ENCODE peak calls at places on chromosomes 3 and 15, in ten cellular contexts. U is neural progenitor cell, D is uterus, Z is Peyer's patch, W is tibial artery, S is cardiac muscle cell, N is left ventricle myocardium inferior, Y is PC-3, T is body of pancreas, A is A549. P is an unnamed sample.

GRCh38 chr3:100295089-100295488 is 34.3 kb downstream of the TBC1D23 start:
- DNase-seq in U (no peak), D (no peak), Z (no peak), W (no peak), S (no peak), N (no peak), Y (no peak), T (no peak), A (no peak), P (no peak)

GRCh38 chr3:35596611-35597010 is 42.7 kb upstream of the ARPP21 start:
- DNase-seq in U (peak; percentile 64), D (no peak), Z (no peak), W (no peak), S (no peak), N (no peak), Y (no peak), T (no peak), A (no peak), P (no peak)

GRCh38 chr3:99250821-99251355 is 349.4 kb upstream of the DCBLD2 start:
- DNase-seq in U (no peak), D (no peak), Z (no peak), W (peak; percentile 69), S (peak; percentile 75), N (no peak), Y (no peak), T (no peak), A (no peak), P (no peak)

GRCh38 chr3:112973325-112974177 is 1.4 kb downstream of the CD200R1 start:
- DNase-seq in U (no peak), D (no peak), Z (peak; percentile 61), W (no peak), S (no peak), N (no peak), Y (no peak), T (no peak), A (no peak), P (no peak)

GRCh38 chr3:193439423-193439822 is 60.9 kb upstream of the ATP13A5 start:
- DNase-seq in U (no peak), D (no peak), Z (no peak), W (no peak), S (no peak), N (no peak), Y (no peak), T (no peak), A (no peak), P (no peak)

GRCh38 chr3:183481582-183481981 is 53.2 kb upstream of the MCF2L2 start:
- DNase-seq in U (no peak), D (no peak), Z (peak; percentile 26), W (no peak), S (no peak), N (no peak), Y (peak; percentile 63), T (no peak), A (no peak), P (no peak)

GRCh38 chr15:74406992-74407705 is 26.6 kb downstream of the SEMA7A start:
- DNase-seq in U (peak; percentile 79), D (peak; percentile 69), Z (no peak), W (no peak), S (peak; percentile 91), N (no peak), Y (peak; percentile 90), T (no peak), A (peak; percentile 31), P (no peak)

GRCh38 chr3:143307613-143308183 is 188.1 kb downstream of the CHST2 start:
- DNase-seq in U (no peak), D (no peak), Z (peak; percentile 47), W (no peak), S (peak; percentile 77), N (no peak), Y (peak; percentile 27), T (no peak), A (peak; percentile 9), P (no peak)

GRCh38 chr3:110123929-110124328 is 786.6 kb upstream of the DPPA4 start:
- DNase-seq in U (no peak), D (no peak), Z (no peak), W (no peak), S (peak; percentile 2), N (no peak), Y (no peak), T (no peak), A (no peak), P (no peak)

GRCh38 chr15:71219646-71220045 is 104.4 kb downstream of the THSD4 start:
- DNase-seq in U (peak; percentile 20), D (no peak), Z (no peak), W (no peak), S (peak; percentile 78), N (no peak), Y (no peak), T (no peak), A (no peak), P (no peak)

GRCh38 chr3:52682016-52682415 is 3.7 kb downstream of the PBRM1 start:
- DNase-seq in U (peak; percentile 27), D (peak; percentile 27), Z (no peak), W (no peak), S (peak; percentile 84), N (no peak), Y (peak; percentile 91), T (peak; percentile 44), A (no peak), P (no peak)

GRCh38 chr3:52681610-52682009 is 4.1 kb downstream of the PBRM1 start:
- DNase-seq in U (no peak), D (no peak), Z (no peak), W (no peak), S (no peak), N (no peak), Y (no peak), T (no peak), A (no peak), P (no peak)

GRCh38 chr3:52678265-52678927 is 7.3 kb downstream of the PBRM1 start:
- DNase-seq in U (no peak), D (no peak), Z (no peak), W (no peak), S (no peak), N (no peak), Y (no peak), T (no peak), A (no peak), P (no peak)

GRCh38 chr3:52679811-52680210 is 5.9 kb downstream of the PBRM1 start:
- DNase-seq in U (no peak), D (no peak), Z (no peak), W (no peak), S (peak; percentile 66), N (no peak), Y (no peak), T (no peak), A (no peak), P (no peak)

DNA sequence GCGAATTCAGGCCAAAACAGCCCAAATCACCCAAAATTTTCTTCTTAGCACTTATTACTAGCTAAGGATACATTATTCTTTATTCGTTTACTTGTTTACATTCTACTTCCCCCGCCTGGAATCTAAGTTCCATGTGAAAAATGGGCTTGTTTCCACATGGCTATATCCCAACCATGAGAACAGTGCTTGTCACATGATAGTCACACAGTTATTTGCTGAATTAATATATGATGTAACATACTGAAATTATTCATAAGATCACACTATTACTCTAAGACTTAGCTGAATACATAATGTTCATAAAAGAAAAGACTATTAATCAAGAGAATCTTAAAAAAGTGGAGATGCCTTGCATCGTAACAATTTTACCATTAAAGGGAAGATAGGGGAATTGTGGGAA is 6.6 kb downstream of the PBRM1 start:
- DNase-seq in U (no peak), D (no peak), Z (no peak), W (no peak), S (peak; percentile 53), N (no peak), Y (no peak), T (no peak), A (no peak), P (no peak)
- H3K27ac ChIP-seq in U (no peak overlapping the region), D (no peak overlapping the region), Z (no peak overlapping the region), W (no peak overlapping the region), S (no peak overlapping the region), N (no peak overlapping the region), Y (no peak overlapping the region), T (peak overlapping the region; percentile 43), A (peak overlapping the region; percentile 33), P (no peak overlapping the region)

GRCh38 chr3:72664576-72664975 is 183.7 kb downstream of the SHQ1 start:
- DNase-seq in U (no peak), D (no peak), Z (no peak), W (no peak), S (peak; percentile 40), N (no peak), Y (no peak), T (no peak), A (no peak), P (no peak)
- H3K27ac ChIP-seq in U (no peak overlapping the region), D (no peak overlapping the region), Z (no peak overlapping the region), W (peak overlapping the region; percentile 19), S (no peak overlapping the region), N (no peak overlapping the region), Y (no peak overlapping the region), T (no peak overlapping the region), A (no peak overlapping the region), P (no peak overlapping the region)

GRCh38 chr15:92003515-92004067 is 150.1 kb downstream of the SLCO3A1 start:
- DNase-seq in U (no peak), D (no peak), Z (no peak), W (no peak), S (no peak), N (no peak), Y (no peak), T (no peak), A (no peak), P (no peak)

GRCh38 chr15:91997163-91997562 is 143.7 kb downstream of the SLCO3A1 start:
- DNase-seq in U (no peak), D (no peak), Z (no peak), W (no peak), S (no peak), N (no peak), Y (no peak), T (no peak), A (no peak), P (no peak)

GRCh38 chr15:92001307-92001706 is 147.8 kb downstream of the SLCO3A1 start:
- DNase-seq in U (no peak), D (no peak), Z (no peak), W (no peak), S (no peak), N (no peak), Y (no peak), T (no peak), A (no peak), P (no peak)

GRCh38 chr15:92005154-92005553 is 151.6 kb downstream of the SLCO3A1 start:
- DNase-seq in U (no peak), D (no peak), Z (no peak), W (no peak), S (no peak), N (no peak), Y (no peak), T (no peak), A (no peak), P (no peak)

GRCh38 chr15:92000709-92001108 is 147.2 kb downstream of the SLCO3A1 start:
- DNase-seq in U (peak; percentile 73), D (no peak), Z (no peak), W (no peak), S (no peak), N (no peak), Y (no peak), T (no peak), A (no peak), P (no peak)
- H3K27ac ChIP-seq in U (no peak overlapping the region), D (no peak overlapping the region), Z (no peak overlapping the region), W (no peak overlapping the region), S (no peak overlapping the region), N (no peak overlapping the region), Y (no peak overlapping the region), T (no peak overlapping the region), A (no peak overlapping the region), P (no peak overlapping the region)

DNA sequence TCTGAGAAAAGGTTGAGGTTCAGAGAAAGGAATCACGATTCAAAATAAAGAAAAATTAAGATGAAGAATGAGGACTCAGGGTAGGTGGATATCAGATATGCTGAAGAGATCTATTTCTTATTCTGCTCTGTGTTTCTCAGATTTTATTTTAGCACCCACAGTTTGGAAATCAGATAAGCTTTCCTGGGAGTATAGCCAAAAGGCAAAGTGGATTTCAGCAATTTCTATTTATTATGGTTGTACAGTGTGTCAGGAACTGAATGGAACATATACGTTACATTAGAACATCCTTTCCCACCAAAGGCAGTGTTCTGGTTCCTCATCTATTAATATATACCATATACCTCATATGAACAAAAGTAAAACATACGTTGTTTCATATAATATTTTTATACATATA is 18.9 kb downstream of the PEX5L start:
- DNase-seq in U (no peak), D (no peak), Z (no peak), W (no peak), S (no peak), N (no peak), Y (no peak), T (no peak), A (no peak), P (no peak)
- H3K27ac ChIP-seq in U (no peak overlapping the region), D (no peak overlapping the region), Z (no peak overlapping the region), W (no peak overlapping the region), S (no peak overlapping the region), N (no peak overlapping the region), Y (no peak overlapping the region), T (no peak overlapping the region), A (no peak overlapping the region), P (no peak overlapping the region)

P was measured in iPS DF 6.9.